ENCODE peak calls at places on chromosomes 2 and 18, in six cellular contexts. R, Q, X, M, W and P are unnamed samples. For H3K36me3, the result is how much of the 10 kb centered on the place peaks cover.

GRCh38 chr2:55165567-55165966 is 66.5 kb downstream of the CLHC1 start:
- DNase-seq in R (no peak), Q (no peak), X (no peak), M (no peak), W (peak), P (no peak)

GRCh38 chr2:218186876-218187649 is 20.3 kb upstream of the CXCR1 start:
- DNase-seq in R (no peak), Q (peak), X (no peak), M (no peak), W (no peak), P (no peak)

GRCh38 chr2:58137856-58138255 is 91.2 kb downstream of the VRK2 start:
- DNase-seq in R (no peak), Q (no peak), X (no peak), M (no peak), W (no peak), P (no peak)

GRCh38 chr2:58633576-58634365 is 392.6 kb upstream of the FANCL start:
- DNase-seq in R (peak), Q (no peak), X (no peak), M (no peak), W (peak), P (no peak)

GRCh38 chr2:69088471-69088870 is 75.5 kb downstream of the ANTXR1 start:
- DNase-seq in R (no peak), Q (no peak), X (no peak), M (no peak), W (no peak), P (no peak)

GRCh38 chr2:156322681-156323211 is 9.8 kb downstream of the NR4A2 start:
- DNase-seq in R (no peak), Q (no peak), X (no peak), M (no peak), W (no peak), P (no peak)

GRCh38 chr2:8457092-8457481 is 224.8 kb upstream of the ID2 start:
- DNase-seq in R (no peak), Q (peak), X (no peak), M (no peak), W (no peak), P (no peak)

GRCh38 chr2:213150315-213150951 is 979 bp downstream of the IKZF2 start:
- DNase-seq in R (no peak), Q (no peak), X (peak), M (no peak), W (no peak), P (no peak)

GRCh38 chr2:235511187-235511661 is 17.4 kb downstream of the AGAP1 start:
- DNase-seq in R (peak), Q (no peak), X (no peak), M (no peak), W (peak), P (no peak)

GRCh38 chr18:44973282-44973681 is 292.6 kb downstream of the SETBP1 start:
- DNase-seq in R (no peak), Q (no peak), X (no peak), M (peak), W (peak), P (no peak)

GRCh38 chr2:82985572-82986197 is 1473.4 kb downstream of the SUCLG1 start:
- DNase-seq in R (no peak), Q (no peak), X (no peak), M (no peak), W (no peak), P (no peak)

GRCh38 chr2:86341470-86341869 is 4.0 kb upstream of the REEP1 start:
- DNase-seq in R (no peak), Q (no peak), X (no peak), M (no peak), W (no peak), P (no peak)

GRCh38 chr18:70289351-70290330 is 796 bp downstream of the SOCS6 start:
- DNase-seq in R (no peak), Q (no peak), X (peak), M (peak), W (no peak), P (peak)

GRCh38 chr2:75140288-75140687 is 59.0 kb downstream of the TACR1 start:
- DNase-seq in R (no peak), Q (no peak), X (no peak), M (no peak), W (no peak), P (no peak)

GRCh38 chr2:76279142-76279541 is 568.4 kb upstream of the GCFC2 start:
- DNase-seq in R (no peak), Q (no peak), X (no peak), M (no peak), W (no peak), P (no peak)
- H3K4me3 ChIP-seq in R (no peak), Q (no peak), X (no peak), M (no peak), W (no peak), P (no peak)

GRCh38 chr18:58700209-58700608 is 28.9 kb downstream of the MALT1 start:
- DNase-seq in R (no peak), Q (no peak), X (no peak), M (no peak), W (no peak), P (no peak)
- H3K36me3 ChIP-seq in R (under half), Q (under half), X (under half), M (under half), W (under half), P (under half)

GRCh38 chr2:20691076-20691708 is 24.2 kb downstream of the GDF7 start:
- DNase-seq in R (no peak), Q (no peak), X (no peak), M (no peak), W (no peak), P (no peak)

GRCh38 chr2:20692081-20692480 is 25.1 kb downstream of the GDF7 start:
- DNase-seq in R (no peak), Q (no peak), X (no peak), M (no peak), W (no peak), P (no peak)

GRCh38 chr2:20684581-20685063 is 17.7 kb downstream of the GDF7 start:
- DNase-seq in R (peak), Q (no peak), X (no peak), M (no peak), W (no peak), P (no peak)

GRCh38 chr2:20689428-20690264 is 22.7 kb downstream of the GDF7 start:
- DNase-seq in R (no peak), Q (no peak), X (no peak), M (no peak), W (no peak), P (no peak)

GRCh38 chr2:20687260-20687772 is 20.4 kb downstream of the GDF7 start:
- DNase-seq in R (no peak), Q (no peak), X (no peak), M (no peak), W (no peak), P (no peak)
- TF ChIP-seq CTCF in R (no peak), Q (no peak), X (no peak), M (no peak), W (no peak), P (no peak)

GRCh38 chr2:100747551-100747950 is 72.4 kb upstream of the NPAS2 start:
- DNase-seq in R (no peak), Q (no peak), X (no peak), M (no peak), W (no peak), P (no peak)
- H3K4me3 ChIP-seq in R (no peak), Q (no peak), X (no peak), M (no peak), W (no peak), P (no peak)

GRCh38 chr18:7479756-7480155 is 87.4 kb upstream of the PTPRM start:
- DNase-seq in R (no peak), Q (no peak), X (no peak), M (no peak), W (no peak), P (no peak)
- H3K36me3 ChIP-seq in R (under half), Q (under half), X (under half), M (under half), W (under half), P (under half)

DNA sequence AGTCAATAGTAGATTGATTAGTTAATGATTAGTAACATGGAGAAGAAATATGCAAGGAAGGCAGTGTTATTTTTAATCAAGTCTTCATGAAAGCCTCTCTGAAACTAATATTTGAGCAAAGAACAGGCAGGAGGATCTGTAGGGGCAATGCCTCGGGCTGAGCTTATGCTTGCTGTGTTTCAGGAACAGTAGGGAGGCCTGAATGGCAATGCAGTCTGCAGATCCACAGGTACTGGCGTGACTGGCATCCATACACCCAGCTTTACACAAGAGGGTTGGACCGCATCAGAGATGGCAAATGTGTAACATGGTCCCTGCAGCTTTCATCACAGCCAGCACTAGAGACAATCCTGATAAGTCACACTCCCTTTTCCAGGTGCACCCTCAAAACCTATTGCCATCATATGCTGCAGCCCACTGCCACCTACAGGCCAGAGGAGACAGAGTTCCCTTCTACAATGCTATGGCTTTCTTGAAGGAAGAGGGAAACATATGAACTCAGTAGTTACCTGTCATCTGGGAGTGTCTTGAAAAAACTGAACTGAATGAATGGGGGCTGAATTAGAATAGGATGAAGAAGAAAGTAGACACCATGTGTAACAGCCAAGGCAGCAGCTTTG is 582.4 kb upstream of the RAB6C start:
- DNase-seq in R (peak), Q (no peak), X (no peak), M (peak), W (peak), P (no peak)
- TF ChIP-seq CTCF in R (peak), Q (peak), X (peak), M (peak), W (peak), P (peak)